ENCODE peak calls at places on chromosomes 7 and 10, in ten cellular contexts. P is LoVo, J is hepatocyte, V is nephron progenitor cell, A is non-pigmented ciliary epithelial cell, W is NCI-H1105, H is mucosa of gallbladder, B is pulmonary artery endothelial cell, L is ureter, Z is head of caudate nucleus. T is an unnamed sample.

GRCh38 chr10:34504534-34504933 is 310.6 kb downstream of the PARD3 start:
- DNase-seq in P (no peak), J (peak; percentile 63), V (no peak), A (no peak), W (no peak), H (no peak), B (no peak), L (no peak), Z (no peak), T (peak; percentile 8)

GRCh38 chr7:50793115-50793946 is 10.6 kb upstream of the GRB10 start:
- DNase-seq in P (peak; percentile 79), J (peak; percentile 84), V (peak; percentile 68), A (no peak), W (peak; percentile 44), H (peak; percentile 68), B (no peak), L (peak; percentile 72), Z (peak; percentile 60), T (peak; percentile 23)

GRCh38 chr7:27723086-27723485 is 16.9 kb upstream of the TAX1BP1 start:
- DNase-seq in P (no peak), J (no peak), V (no peak), A (no peak), W (no peak), H (no peak), B (no peak), L (no peak), Z (no peak), T (no peak)

GRCh38 chr10:94429049-94429707 is 26.8 kb downstream of the TBC1D12 start:
- DNase-seq in P (no peak), J (no peak), V (no peak), A (no peak), W (no peak), H (no peak), B (no peak), L (no peak), Z (no peak), T (peak; percentile 59)

GRCh38 chr10:97230146-97230545 is 44.4 kb upstream of the SLIT1 start:
- DNase-seq in P (no peak), J (no peak), V (no peak), A (no peak), W (no peak), H (no peak), B (no peak), L (no peak), Z (no peak), T (no peak)

GRCh38 chr7:151187409-151188251 is 580 bp upstream of the ASB10 start:
- DNase-seq in P (no peak), J (no peak), V (no peak), A (no peak), W (no peak), H (no peak), B (no peak), L (no peak), Z (no peak), T (no peak)

GRCh38 chr10:44697096-44697495 is 214.0 kb upstream of the TMEM72 start:
- DNase-seq in P (no peak), J (peak; percentile 15), V (no peak), A (no peak), W (no peak), H (no peak), B (no peak), L (no peak), Z (no peak), T (no peak)

GRCh38 chr7:44334734-44335097 is 9.3 kb upstream of the CAMK2B start:
- DNase-seq in P (no peak), J (no peak), V (no peak), A (no peak), W (no peak), H (no peak), B (no peak), L (no peak), Z (no peak), T (no peak)

GRCh38 chr10:32854435-32854834 is 103.6 kb downstream of the ITGB1 start:
- DNase-seq in P (no peak), J (no peak), V (no peak), A (no peak), W (no peak), H (no peak), B (no peak), L (no peak), Z (no peak), T (no peak)

GRCh38 chr10:110860576-110861241 is 11.0 kb upstream of the PDCD4 start:
- DNase-seq in P (no peak), J (peak; percentile 56), V (no peak), A (no peak), W (no peak), H (no peak), B (no peak), L (no peak), Z (no peak), T (no peak)

GRCh38 chr10:22345301-22346086 is at the start of gene SPAG6:
- DNase-seq in P (no peak), J (peak; percentile 73), V (peak; percentile 81), A (no peak), W (peak; percentile 73), H (no peak), B (no peak), L (peak; percentile 52), Z (peak; percentile 72), T (no peak)

GRCh38 chr10:128739937-128740336 is 613.7 kb upstream of the MKI67 start:
- DNase-seq in P (no peak), J (no peak), V (no peak), A (no peak), W (no peak), H (no peak), B (no peak), L (no peak), Z (no peak), T (no peak)

GRCh38 chr7:84729284-84729683 is 457.6 kb downstream of the SEMA3D start:
- DNase-seq in P (no peak), J (no peak), V (no peak), A (peak; percentile 94), W (no peak), H (no peak), B (no peak), L (no peak), Z (no peak), T (no peak)

GRCh38 chr7:140989068-140989467 is 25.7 kb downstream of the MRPS33 start:
- DNase-seq in P (no peak), J (peak; percentile 44), V (no peak), A (no peak), W (no peak), H (no peak), B (no peak), L (no peak), Z (no peak), T (no peak)

GRCh38 chr7:70614237-70614984 is 517.5 kb upstream of the GALNT17 start:
- DNase-seq in P (no peak), J (peak; percentile 36), V (peak; percentile 61), A (peak; percentile 14), W (peak; percentile 79), H (peak; percentile 70), B (no peak), L (peak; percentile 73), Z (peak; percentile 55), T (no peak)